ENCODE peak calls at places on chromosomes 12 and 14, in ten cellular contexts. One of them, this sample, is unnamed.

GRCh38 chr12:83945871-83946270 is 966.7 kb downstream of the SLC6A15 start:
- DNase-seq in HT1080: peak
- DNase-seq in posterior cingulate gyrus: no peak
- DNase-seq in stimulated activated CD4-positive, alpha-beta T cell treated with anti-CD3 and anti-CD28 coated beads, Interleukin-1b, Interleukin-23, amount 100 ng/mL, for 48 hours: no peak
- DNase-seq in fibroblast of mammary gland: peak
- DNase-seq in A549: peak
- DNase-seq in left kidney: peak
- DNase-seq in tibial nerve: no peak
- DNase-seq in SK-MEL-5: no peak
- DNase-seq in WERI-Rb-1: no peak
- DNase-seq in this sample: no peak

GRCh38 chr12:116959845-116960514 is 49.2 kb downstream of the FBXW8 start:
- DNase-seq in A549: no peak
- DNase-seq in stimulated activated CD4-positive, alpha-beta T cell treated with anti-CD3 and anti-CD28 coated beads, Interleukin-1b, Interleukin-23, amount 100 ng/mL, for 48 hours: peak
- DNase-seq in WERI-Rb-1: no peak
- DNase-seq in HT1080: peak
- DNase-seq in posterior cingulate gyrus: no peak
- DNase-seq in tibial nerve: no peak
- DNase-seq in fibroblast of mammary gland: no peak
- DNase-seq in SK-MEL-5: no peak
- DNase-seq in left kidney: no peak
- DNase-seq in this sample: peak

GRCh38 chr14:48350971-48351370 is 675.6 kb upstream of the MDGA2 start:
- DNase-seq in stimulated activated CD4-positive, alpha-beta T cell treated with anti-CD3 and anti-CD28 coated beads, Interleukin-1b, Interleukin-23, amount 100 ng/mL, for 48 hours: no peak
- DNase-seq in left kidney: no peak
- DNase-seq in HT1080: peak
- DNase-seq in WERI-Rb-1: no peak
- DNase-seq in A549: no peak
- DNase-seq in posterior cingulate gyrus: no peak
- DNase-seq in SK-MEL-5: no peak
- DNase-seq in fibroblast of mammary gland: no peak
- DNase-seq in tibial nerve: no peak
- DNase-seq in this sample: no peak

GRCh38 chr14:79161576-79161975 is 991.4 kb downstream of the NRXN3 start:
- DNase-seq in HT1080: peak
- DNase-seq in tibial nerve: no peak
- DNase-seq in stimulated activated CD4-positive, alpha-beta T cell treated with anti-CD3 and anti-CD28 coated beads, Interleukin-1b, Interleukin-23, amount 100 ng/mL, for 48 hours: no peak
- DNase-seq in A549: peak
- DNase-seq in WERI-Rb-1: no peak
- DNase-seq in fibroblast of mammary gland: peak
- DNase-seq in left kidney: peak
- DNase-seq in SK-MEL-5: peak
- DNase-seq in posterior cingulate gyrus: no peak
- DNase-seq in this sample: no peak

GRCh38 chr14:77059276-77059934 is 30.9 kb upstream of the IRF2BPL start:
- DNase-seq in posterior cingulate gyrus: peak
- DNase-seq in A549: peak
- DNase-seq in fibroblast of mammary gland: peak
- DNase-seq in WERI-Rb-1: no peak
- DNase-seq in stimulated activated CD4-positive, alpha-beta T cell treated with anti-CD3 and anti-CD28 coated beads, Interleukin-1b, Interleukin-23, amount 100 ng/mL, for 48 hours: peak
- DNase-seq in tibial nerve: no peak
- DNase-seq in HT1080: peak
- DNase-seq in SK-MEL-5: peak
- DNase-seq in left kidney: peak
- DNase-seq in this sample: peak

GRCh38 chr12:58074259-58074658 is 132.9 kb downstream of the ATP23 start:
- DNase-seq in A549: no peak
- DNase-seq in WERI-Rb-1: no peak
- DNase-seq in left kidney: no peak
- DNase-seq in HT1080: no peak
- DNase-seq in stimulated activated CD4-positive, alpha-beta T cell treated with anti-CD3 and anti-CD28 coated beads, Interleukin-1b, Interleukin-23, amount 100 ng/mL, for 48 hours: no peak
- DNase-seq in fibroblast of mammary gland: no peak
- DNase-seq in posterior cingulate gyrus: no peak
- DNase-seq in tibial nerve: no peak
- DNase-seq in SK-MEL-5: no peak
- DNase-seq in this sample: no peak

GRCh38 chr12:109462868-109463692 is 14.0 kb downstream of the KCTD10 start:
- DNase-seq in left kidney: peak
- DNase-seq in stimulated activated CD4-positive, alpha-beta T cell treated with anti-CD3 and anti-CD28 coated beads, Interleukin-1b, Interleukin-23, amount 100 ng/mL, for 48 hours: no peak
- DNase-seq in HT1080: peak
- DNase-seq in WERI-Rb-1: no peak
- DNase-seq in tibial nerve: peak
- DNase-seq in posterior cingulate gyrus: no peak
- DNase-seq in SK-MEL-5: peak
- DNase-seq in fibroblast of mammary gland: peak
- DNase-seq in A549: peak
- DNase-seq in this sample: no peak

GRCh38 chr12:103882861-103883596 is 42.0 kb upstream of the NT5DC3 start:
- DNase-seq in WERI-Rb-1: no peak
- DNase-seq in HT1080: peak
- DNase-seq in left kidney: no peak
- DNase-seq in stimulated activated CD4-positive, alpha-beta T cell treated with anti-CD3 and anti-CD28 coated beads, Interleukin-1b, Interleukin-23, amount 100 ng/mL, for 48 hours: no peak
- DNase-seq in SK-MEL-5: no peak
- DNase-seq in A549: no peak
- DNase-seq in posterior cingulate gyrus: no peak
- DNase-seq in tibial nerve: no peak
- DNase-seq in fibroblast of mammary gland: no peak
- DNase-seq in this sample: no peak

GRCh38 chr14:105155071-105155651 is 13.4 kb downstream of the JAG2 start:
- DNase-seq in fibroblast of mammary gland: no peak
- DNase-seq in HT1080: no peak
- DNase-seq in WERI-Rb-1: no peak
- DNase-seq in A549: no peak
- DNase-seq in left kidney: peak
- DNase-seq in SK-MEL-5: no peak
- DNase-seq in posterior cingulate gyrus: peak
- DNase-seq in tibial nerve: no peak
- DNase-seq in stimulated activated CD4-positive, alpha-beta T cell treated with anti-CD3 and anti-CD28 coated beads, Interleukin-1b, Interleukin-23, amount 100 ng/mL, for 48 hours: no peak
- DNase-seq in this sample: no peak

GRCh38 chr14:23514009-23514962 is 37.3 kb downstream of the ZFHX2 start:
- DNase-seq in fibroblast of mammary gland: no peak
- DNase-seq in WERI-Rb-1: no peak
- DNase-seq in tibial nerve: no peak
- DNase-seq in stimulated activated CD4-positive, alpha-beta T cell treated with anti-CD3 and anti-CD28 coated beads, Interleukin-1b, Interleukin-23, amount 100 ng/mL, for 48 hours: no peak
- DNase-seq in HT1080: no peak
- DNase-seq in SK-MEL-5: no peak
- DNase-seq in posterior cingulate gyrus: peak
- DNase-seq in A549: no peak
- DNase-seq in left kidney: no peak
- DNase-seq in this sample: no peak

GRCh38 chr14:69637503-69638030 is 26.2 kb downstream of the SUSD6 start:
- DNase-seq in tibial nerve: no peak
- DNase-seq in HT1080: no peak
- DNase-seq in A549: no peak
- DNase-seq in WERI-Rb-1: peak
- DNase-seq in posterior cingulate gyrus: no peak
- DNase-seq in left kidney: peak
- DNase-seq in stimulated activated CD4-positive, alpha-beta T cell treated with anti-CD3 and anti-CD28 coated beads, Interleukin-1b, Interleukin-23, amount 100 ng/mL, for 48 hours: no peak
- DNase-seq in SK-MEL-5: no peak
- DNase-seq in fibroblast of mammary gland: no peak
- DNase-seq in this sample: peak

GRCh38 chr12:3336606-3337311 is 154.2 kb upstream of the PRMT8 start:
- DNase-seq in fibroblast of mammary gland: no peak
- DNase-seq in tibial nerve: peak
- DNase-seq in posterior cingulate gyrus: peak
- DNase-seq in WERI-Rb-1: no peak
- DNase-seq in stimulated activated CD4-positive, alpha-beta T cell treated with anti-CD3 and anti-CD28 coated beads, Interleukin-1b, Interleukin-23, amount 100 ng/mL, for 48 hours: no peak
- DNase-seq in SK-MEL-5: peak
- DNase-seq in A549: no peak
- DNase-seq in HT1080: peak
- DNase-seq in left kidney: no peak
- DNase-seq in this sample: no peak

GRCh38 chr14:64953310-64953654 is 10.7 kb upstream of the GPX2 start:
- DNase-seq in WERI-Rb-1: no peak
- DNase-seq in posterior cingulate gyrus: no peak
- DNase-seq in tibial nerve: no peak
- DNase-seq in fibroblast of mammary gland: no peak
- DNase-seq in A549: no peak
- DNase-seq in SK-MEL-5: no peak
- DNase-seq in left kidney: no peak
- DNase-seq in stimulated activated CD4-positive, alpha-beta T cell treated with anti-CD3 and anti-CD28 coated beads, Interleukin-1b, Interleukin-23, amount 100 ng/mL, for 48 hours: no peak
- DNase-seq in HT1080: no peak
- DNase-seq in this sample: no peak

GRCh38 chr12:109572506-109572845 is 828 bp downstream of the MMAB start:
- DNase-seq in tibial nerve: no peak
- DNase-seq in posterior cingulate gyrus: peak
- DNase-seq in SK-MEL-5: no peak
- DNase-seq in HT1080: no peak
- DNase-seq in WERI-Rb-1: no peak
- DNase-seq in fibroblast of mammary gland: no peak
- DNase-seq in left kidney: no peak
- DNase-seq in stimulated activated CD4-positive, alpha-beta T cell treated with anti-CD3 and anti-CD28 coated beads, Interleukin-1b, Interleukin-23, amount 100 ng/mL, for 48 hours: no peak
- DNase-seq in A549: no peak
- DNase-seq in this sample: no peak

GRCh38 chr12:109020136-109020535 is 732 bp downstream of the SVOP start:
- DNase-seq in fibroblast of mammary gland: no peak
- DNase-seq in A549: no peak
- DNase-seq in left kidney: no peak
- DNase-seq in SK-MEL-5: no peak
- DNase-seq in posterior cingulate gyrus: no peak
- DNase-seq in stimulated activated CD4-positive, alpha-beta T cell treated with anti-CD3 and anti-CD28 coated beads, Interleukin-1b, Interleukin-23, amount 100 ng/mL, for 48 hours: no peak
- DNase-seq in WERI-Rb-1: no peak
- DNase-seq in HT1080: no peak
- DNase-seq in tibial nerve: no peak
- DNase-seq in this sample: no peak

GRCh38 chr12:5718680-5719079 is 226.4 kb downstream of the ANO2 start:
- DNase-seq in fibroblast of mammary gland: no peak
- DNase-seq in stimulated activated CD4-positive, alpha-beta T cell treated with anti-CD3 and anti-CD28 coated beads, Interleukin-1b, Interleukin-23, amount 100 ng/mL, for 48 hours: no peak
- DNase-seq in WERI-Rb-1: no peak
- DNase-seq in SK-MEL-5: no peak
- DNase-seq in left kidney: no peak
- DNase-seq in posterior cingulate gyrus: no peak
- DNase-seq in A549: no peak
- DNase-seq in tibial nerve: no peak
- DNase-seq in HT1080: peak
- DNase-seq in this sample: no peak

GRCh38 chr12:131724534-131724933 is 13.6 kb downstream of the SFSWAP start:
- DNase-seq in WERI-Rb-1: no peak
- DNase-seq in posterior cingulate gyrus: no peak
- DNase-seq in stimulated activated CD4-positive, alpha-beta T cell treated with anti-CD3 and anti-CD28 coated beads, Interleukin-1b, Interleukin-23, amount 100 ng/mL, for 48 hours: no peak
- DNase-seq in HT1080: no peak
- DNase-seq in A549: no peak
- DNase-seq in tibial nerve: no peak
- DNase-seq in fibroblast of mammary gland: no peak
- DNase-seq in SK-MEL-5: no peak
- DNase-seq in left kidney: no peak
- DNase-seq in this sample: no peak

GRCh38 chr12:111396726-111397445 is 8.8 kb upstream of the SH2B3 start:
- DNase-seq in tibial nerve: peak
- DNase-seq in fibroblast of mammary gland: peak
- DNase-seq in A549: peak
- DNase-seq in WERI-Rb-1: peak
- DNase-seq in left kidney: peak
- DNase-seq in stimulated activated CD4-positive, alpha-beta T cell treated with anti-CD3 and anti-CD28 coated beads, Interleukin-1b, Interleukin-23, amount 100 ng/mL, for 48 hours: peak
- DNase-seq in posterior cingulate gyrus: peak
- DNase-seq in SK-MEL-5: peak
- DNase-seq in HT1080: peak
- DNase-seq in this sample: peak

GRCh38 chr12:92244036-92244435 is 98.4 kb upstream of the BTG1 start:
- DNase-seq in A549: no peak
- DNase-seq in HT1080: no peak
- DNase-seq in left kidney: peak
- DNase-seq in SK-MEL-5: peak
- DNase-seq in fibroblast of mammary gland: peak
- DNase-seq in tibial nerve: no peak
- DNase-seq in posterior cingulate gyrus: no peak
- DNase-seq in WERI-Rb-1: no peak
- DNase-seq in stimulated activated CD4-positive, alpha-beta T cell treated with anti-CD3 and anti-CD28 coated beads, Interleukin-1b, Interleukin-23, amount 100 ng/mL, for 48 hours: no peak
- DNase-seq in this sample: no peak

GRCh38 chr12:89709157-89709993 is 737 bp upstream of the ATP2B1 start:
- DNase-seq in A549: peak
- DNase-seq in stimulated activated CD4-positive, alpha-beta T cell treated with anti-CD3 and anti-CD28 coated beads, Interleukin-1b, Interleukin-23, amount 100 ng/mL, for 48 hours: peak
- DNase-seq in tibial nerve: peak
- DNase-seq in fibroblast of mammary gland: peak
- DNase-seq in WERI-Rb-1: peak
- DNase-seq in posterior cingulate gyrus: peak
- DNase-seq in HT1080: peak
- DNase-seq in left kidney: peak
- DNase-seq in SK-MEL-5: peak
- DNase-seq in this sample: peak

GRCh38 chr14:102500190-102500661 is 9.3 kb downstream of the ANKRD9 start:
- DNase-seq in SK-MEL-5: peak
- DNase-seq in HT1080: peak
- DNase-seq in fibroblast of mammary gland: peak
- DNase-seq in A549: no peak
- DNase-seq in WERI-Rb-1: no peak
- DNase-seq in stimulated activated CD4-positive, alpha-beta T cell treated with anti-CD3 and anti-CD28 coated beads, Interleukin-1b, Interleukin-23, amount 100 ng/mL, for 48 hours: no peak
- DNase-seq in tibial nerve: no peak
- DNase-seq in left kidney: no peak
- DNase-seq in posterior cingulate gyrus: no peak
- DNase-seq in this sample: no peak

GRCh38 chr12:128791395-128792322 is 32.1 kb downstream of the SLC15A4 start:
- DNase-seq in WERI-Rb-1: no peak
- DNase-seq in left kidney: no peak
- DNase-seq in SK-MEL-5: no peak
- DNase-seq in tibial nerve: no peak
- DNase-seq in fibroblast of mammary gland: peak
- DNase-seq in A549: no peak
- DNase-seq in posterior cingulate gyrus: no peak
- DNase-seq in HT1080: peak
- DNase-seq in stimulated activated CD4-positive, alpha-beta T cell treated with anti-CD3 and anti-CD28 coated beads, Interleukin-1b, Interleukin-23, amount 100 ng/mL, for 48 hours: no peak
- DNase-seq in this sample: no peak

GRCh38 chr12:105523164-105524057 is 192.9 kb downstream of the C12orf75 start:
- DNase-seq in A549: no peak
- DNase-seq in left kidney: peak
- DNase-seq in stimulated activated CD4-positive, alpha-beta T cell treated with anti-CD3 and anti-CD28 coated beads, Interleukin-1b, Interleukin-23, amount 100 ng/mL, for 48 hours: no peak
- DNase-seq in HT1080: no peak
- DNase-seq in WERI-Rb-1: no peak
- DNase-seq in SK-MEL-5: no peak
- DNase-seq in fibroblast of mammary gland: peak
- DNase-seq in tibial nerve: peak
- DNase-seq in posterior cingulate gyrus: no peak
- DNase-seq in this sample: no peak

GRCh38 chr12:49553512-49554088 is 14.3 kb downstream of the MCRS1 start:
- DNase-seq in WERI-Rb-1: peak
- DNase-seq in stimulated activated CD4-positive, alpha-beta T cell treated with anti-CD3 and anti-CD28 coated beads, Interleukin-1b, Interleukin-23, amount 100 ng/mL, for 48 hours: no peak
- DNase-seq in SK-MEL-5: peak
- DNase-seq in posterior cingulate gyrus: no peak
- DNase-seq in fibroblast of mammary gland: peak
- DNase-seq in HT1080: peak
- DNase-seq in A549: peak
- DNase-seq in tibial nerve: no peak
- DNase-seq in left kidney: peak
- DNase-seq in this sample: no peak

GRCh38 chr12:12115531-12115930 is 44.8 kb downstream of the BCL2L14 start:
- DNase-seq in A549: no peak
- DNase-seq in SK-MEL-5: no peak
- DNase-seq in WERI-Rb-1: no peak
- DNase-seq in tibial nerve: no peak
- DNase-seq in fibroblast of mammary gland: no peak
- DNase-seq in stimulated activated CD4-positive, alpha-beta T cell treated with anti-CD3 and anti-CD28 coated beads, Interleukin-1b, Interleukin-23, amount 100 ng/mL, for 48 hours: no peak
- DNase-seq in posterior cingulate gyrus: no peak
- DNase-seq in left kidney: no peak
- DNase-seq in HT1080: no peak
- DNase-seq in this sample: no peak

GRCh38 chr14:28931999-28932398 is 165.4 kb downstream of the FOXG1 start:
- DNase-seq in A549: no peak
- DNase-seq in stimulated activated CD4-positive, alpha-beta T cell treated with anti-CD3 and anti-CD28 coated beads, Interleukin-1b, Interleukin-23, amount 100 ng/mL, for 48 hours: no peak
- DNase-seq in posterior cingulate gyrus: no peak
- DNase-seq in SK-MEL-5: no peak
- DNase-seq in tibial nerve: no peak
- DNase-seq in WERI-Rb-1: no peak
- DNase-seq in HT1080: peak
- DNase-seq in left kidney: no peak
- DNase-seq in fibroblast of mammary gland: no peak
- DNase-seq in this sample: no peak

GRCh38 chr14:71332476-71332875 is 425.2 kb downstream of the PCNX1 start:
- DNase-seq in left kidney: no peak
- DNase-seq in stimulated activated CD4-positive, alpha-beta T cell treated with anti-CD3 and anti-CD28 coated beads, Interleukin-1b, Interleukin-23, amount 100 ng/mL, for 48 hours: no peak
- DNase-seq in A549: no peak
- DNase-seq in HT1080: no peak
- DNase-seq in posterior cingulate gyrus: no peak
- DNase-seq in WERI-Rb-1: no peak
- DNase-seq in SK-MEL-5: no peak
- DNase-seq in tibial nerve: no peak
- DNase-seq in fibroblast of mammary gland: no peak
- DNase-seq in this sample: no peak

GRCh38 chr12:99706736-99707473 is 59.4 kb downstream of the GARIN6 start:
- DNase-seq in fibroblast of mammary gland: no peak
- DNase-seq in left kidney: no peak
- DNase-seq in SK-MEL-5: no peak
- DNase-seq in WERI-Rb-1: no peak
- DNase-seq in A549: no peak
- DNase-seq in posterior cingulate gyrus: no peak
- DNase-seq in HT1080: no peak
- DNase-seq in tibial nerve: no peak
- DNase-seq in stimulated activated CD4-positive, alpha-beta T cell treated with anti-CD3 and anti-CD28 coated beads, Interleukin-1b, Interleukin-23, amount 100 ng/mL, for 48 hours: no peak
- DNase-seq in this sample: no peak